ENCODE peak calls at places on chromosomes 12 and 14, in five cellular contexts. N is HEK293T, U is pancreas, W is iPS DF 19.7, A is upper lobe of right lung. X is an unnamed sample.

GRCh38 chr14:82070753-82071152 is 537.1 kb upstream of the SEL1L start:
- DNase-seq in A (no peak), U (no peak), W (no peak), N (no peak), X (no peak)

GRCh38 chr12:42961395-42961794 is 371.8 kb upstream of the PRICKLE1 start:
- DNase-seq in A (no peak), W (no peak), N (no peak), U (no peak), X (no peak)

GRCh38 chr14:104134061-104134965 is 4.1 kb upstream of the KIF26A start:
- DNase-seq in U (peak), N (no peak), A (peak), W (no peak), X (no peak)

GRCh38 chr14:94113908-94114588 is 3.5 kb downstream of the IFI27 start:
- DNase-seq in W (no peak), A (no peak), U (no peak), N (no peak), X (no peak)

GRCh38 chr12:52074006-52074405 is 4.2 kb downstream of the ATG101 start:
- DNase-seq in N (no peak), W (no peak), U (no peak), A (no peak), X (no peak)

GRCh38 chr12:116380066-116380465 is 102.6 kb upstream of the MED13L start:
- DNase-seq in U (no peak), A (no peak), W (no peak), N (no peak), X (no peak)

GRCh38 chr14:96824283-96824682 is 27.1 kb downstream of the VRK1 start:
- DNase-seq in W (no peak), N (no peak), A (no peak), U (no peak), X (no peak)

GRCh38 chr12:77133566-77133965 is 68.2 kb upstream of the E2F7 start:
- DNase-seq in U (peak), A (no peak), N (peak), W (peak), X (peak)

GRCh38 chr14:39946796-39947195 is 514.6 kb upstream of the FBXO33 start:
- DNase-seq in U (no peak), W (no peak), N (no peak), A (no peak), X (no peak)

GRCh38 chr14:21852061-21852664 is 178.5 kb upstream of the OR4E1 start:
- DNase-seq in U (peak), W (peak), N (peak), A (no peak), X (peak)

GRCh38 chr14:58663494-58664111 is 25.8 kb downstream of the DACT1 start:
- DNase-seq in A (no peak), U (no peak), W (peak), N (no peak), X (no peak)

GRCh38 chr12:63064080-63064479 is 86.9 kb downstream of the AVPR1A start:
- DNase-seq in N (no peak), W (no peak), U (no peak), A (no peak), X (no peak)

GRCh38 chr14:91202234-91202974 is 42.1 kb downstream of the GPR68 start:
- DNase-seq in W (no peak), A (peak), U (no peak), N (no peak), X (no peak)

GRCh38 chr14:73786942-73787759 is 64.5 kb upstream of the PTGR2 start:
- DNase-seq in W (no peak), U (peak), A (peak), N (peak), X (peak)

GRCh38 chr12:125890983-125891382 is 825.7 kb downstream of the AACS start:
- DNase-seq in U (no peak), W (no peak), N (no peak), A (no peak), X (no peak)

GRCh38 chr12:68080577-68080976 is 79.0 kb downstream of the IFNG start:
- DNase-seq in A (no peak), U (no peak), W (peak), N (no peak), X (no peak)

GRCh38 chr12:40692617-40693502 is 621 bp downstream of the CNTN1 start:
- DNase-seq in A (peak), U (peak), W (no peak), N (peak), X (no peak)

GRCh38 chr14:91249841-91250616 is 5.5 kb upstream of the GPR68 start:
- DNase-seq in W (no peak), U (no peak), N (no peak), A (peak), X (peak)

GRCh38 chr12:114919479-114919878 is 235.5 kb upstream of the TBX3 start:
- DNase-seq in W (no peak), U (no peak), N (no peak), A (no peak), X (no peak)

GRCh38 chr12:126337556-126337955 is 1272.3 kb downstream of the AACS start:
- DNase-seq in W (no peak), N (no peak), U (no peak), A (no peak), X (peak)

GRCh38 chr12:80937391-80938238 is at the start of gene LIN7A:
- DNase-seq in U (peak), N (peak), W (peak), A (peak), X (no peak)

GRCh38 chr14:61652526-61653262 is 42.6 kb upstream of the HIF1A start:
- DNase-seq in W (no peak), N (peak), U (no peak), A (no peak), X (no peak)

GRCh38 chr12:9906888-9907287 is 25.3 kb downstream of the CLEC2A start:
- DNase-seq in U (no peak), A (no peak), W (no peak), N (no peak), X (no peak)

GRCh38 chr12:52949413-52950331 is 754 bp downstream of the KRT18 start:
- DNase-seq in U (peak), A (peak), W (no peak), N (no peak), X (no peak)

X was measured in MM.1S.